ENCODE peak calls at places on chromosomes 6 and 20, in four cellular contexts. W, Q, O and P are unnamed samples.

GRCh38 chr6:15534970-15535369 is 127.9 kb downstream of the DTNBP1 start:
- DNase-seq in W (no peak), Q (no peak), O (no peak), P (no peak)

GRCh38 chr20:30376767-30377658 is 880.5 kb upstream of the DEFB115 start:
- DNase-seq in W (peak), Q (peak), O (peak), P (peak)

GRCh38 chr6:157764346-157765068 is 58.5 kb upstream of the SNX9 start:
- DNase-seq in W (no peak), Q (peak), O (no peak), P (peak)

GRCh38 chr6:148401581-148401980 is 58.9 kb downstream of the SASH1 start:
- DNase-seq in W (no peak), Q (no peak), O (no peak), P (no peak)

GRCh38 chr6:9412951-9413559 is 977.7 kb upstream of the SLC35B3 start:
- DNase-seq in W (peak), Q (peak), O (peak), P (peak)

GRCh38 chr20:31823360-31824124 is 4.4 kb downstream of the MYLK2 start:
- DNase-seq in W (peak), Q (peak), O (no peak), P (peak)

GRCh38 chr20:4509825-4510522 is 211.7 kb upstream of the PRND start:
- DNase-seq in W (no peak), Q (no peak), O (no peak), P (peak)

GRCh38 chr20:58772786-58773185 is 77.9 kb downstream of the GNAS-AS1 start:
- DNase-seq in W (no peak), Q (no peak), O (no peak), P (no peak)

GRCh38 chr20:59839372-59839771 is 94.1 kb downstream of the SYCP2 start:
- DNase-seq in W (no peak), Q (no peak), O (no peak), P (no peak)

GRCh38 chr6:1029196-1029595 is 282.7 kb upstream of the FOXQ1 start:
- DNase-seq in W (no peak), Q (no peak), O (no peak), P (peak)

GRCh38 chr6:106516629-106517028 is 112.7 kb downstream of the RTN4IP1 start:
- DNase-seq in W (no peak), Q (no peak), O (no peak), P (no peak)

GRCh38 chr6:116969211-116969863 is 92.3 kb downstream of the RFX6 start:
- DNase-seq in W (peak), Q (peak), O (peak), P (peak)

GRCh38 chr6:149834513-149835481 is 29.4 kb downstream of the LRP11 start:
- DNase-seq in W (peak), Q (peak), O (peak), P (peak)

GRCh38 chr6:133236898-133237297 is 4.3 kb upstream of the EYA4 start:
- DNase-seq in W (no peak), Q (no peak), O (no peak), P (peak)

GRCh38 chr6:90219168-90219985 is 77.3 kb downstream of the BACH2 start:
- DNase-seq in W (peak), Q (peak), O (peak), P (peak)

GRCh38 chr6:134402372-134402984 is 84.6 kb upstream of the SGK1 start:
- DNase-seq in W (no peak), Q (no peak), O (no peak), P (peak)

GRCh38 chr6:127302728-127303675 is 36.3 kb downstream of the RNF146 start:
- DNase-seq in W (peak), Q (peak), O (peak), P (peak)

GRCh38 chr6:150212745-150213144 is 69.9 kb downstream of the PPP1R14C start:
- DNase-seq in W (no peak), Q (no peak), O (no peak), P (no peak)

GRCh38 chr20:12815369-12815768 is 193.4 kb upstream of the SPTLC3 start:
- DNase-seq in W (no peak), Q (peak), O (no peak), P (no peak)

GRCh38 chr6:147192278-147192911 is 11.8 kb upstream of the STXBP5 start:
- DNase-seq in W (no peak), Q (no peak), O (no peak), P (no peak)

GRCh38 chr6:6230286-6230685 is 90.2 kb downstream of the F13A1 start:
- DNase-seq in W (no peak), Q (peak), O (no peak), P (no peak)

GRCh38 chr20:7601431-7601830 is 338.8 kb downstream of the HAO1 start:
- DNase-seq in W (no peak), Q (no peak), O (no peak), P (no peak)

GRCh38 chr6:12769556-12770255 is 53.1 kb downstream of the PHACTR1 start:
- DNase-seq in W (no peak), Q (no peak), O (no peak), P (peak)

GRCh38 chr6:135623979-135624378 is 126.4 kb upstream of the AHI1 start:
- DNase-seq in W (no peak), Q (no peak), O (no peak), P (no peak)

GRCh38 chr6:21396313-21396712 is 197.2 kb upstream of the SOX4 start:
- DNase-seq in W (no peak), Q (no peak), O (no peak), P (peak)

GRCh38 chr20:43191946-43192847 is 2.5 kb upstream of the PTPRT start:
- DNase-seq in W (peak), Q (peak), O (peak), P (peak)

GRCh38 chr20:17616480-17617211 is 46.8 kb downstream of the DSTN start:
- DNase-seq in W (peak), Q (no peak), O (no peak), P (no peak)

GRCh38 chr6:164085086-164085485 is 670.6 kb downstream of the QKI start:
- DNase-seq in W (no peak), Q (no peak), O (no peak), P (no peak)

GRCh38 chr6:141107562-141108160 is 1025.1 kb upstream of the GJE1 start:
- DNase-seq in W (no peak), Q (no peak), O (no peak), P (peak)

GRCh38 chr20:34639755-34640222 is 37.1 kb downstream of the PIGU start:
- DNase-seq in W (no peak), Q (no peak), O (no peak), P (no peak)

GRCh38 chr6:107932580-107932979 is 25.4 kb downstream of the SEC63 start:
- DNase-seq in W (no peak), Q (no peak), O (no peak), P (no peak)

GRCh38 chr20:57270204-57270937 is 3.9 kb upstream of the BMP7 start:
- DNase-seq in W (no peak), Q (peak), O (peak), P (no peak)

GRCh38 chr6:7865811-7866210 is 44.8 kb downstream of the TXNDC5 start:
- DNase-seq in W (no peak), Q (no peak), O (no peak), P (no peak)

GRCh38 chr6:132289761-132290160 is 111.5 kb downstream of the MOXD1 start:
- DNase-seq in W (no peak), Q (no peak), O (peak), P (peak)

DNA sequence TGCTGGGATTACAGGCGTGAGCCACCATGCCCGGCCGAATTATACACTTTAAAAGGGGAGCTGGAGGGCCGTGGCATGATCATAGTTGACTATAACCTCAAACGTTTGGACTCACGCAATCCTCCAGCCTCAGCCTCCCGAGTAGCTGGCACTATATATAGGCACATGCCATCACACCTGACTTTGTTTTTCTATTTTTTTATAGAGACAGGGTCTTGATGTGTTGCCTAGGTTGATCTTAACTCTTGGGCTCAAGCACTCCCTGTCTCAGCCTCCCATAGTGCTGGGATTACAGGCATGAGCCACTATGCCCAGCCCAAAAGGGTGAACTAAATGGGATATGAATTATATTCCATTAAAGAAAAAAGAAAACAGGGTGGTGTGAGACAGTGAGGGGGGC is 7.8 kb downstream of the PTGIS start:
- DNase-seq in W (no peak), Q (no peak), O (no peak), P (peak)
- TF ChIP-seq EZH2phosphoT487 in W (no peak), Q (no peak), O (no peak), P (no peak)

GRCh38 chr6:44560458-44561061 is 173.1 kb downstream of the CDC5L start:
- DNase-seq in W (no peak), Q (no peak), O (no peak), P (no peak)

GRCh38 chr6:44561062-44561591 is 173.6 kb downstream of the CDC5L start:
- DNase-seq in W (peak), Q (no peak), O (peak), P (no peak)

GRCh38 chr6:44561832-44562496 is 174.5 kb downstream of the CDC5L start:
- DNase-seq in W (peak), Q (no peak), O (no peak), P (no peak)

GRCh38 chr6:44564906-44565524 is 177.5 kb downstream of the CDC5L start:
- DNase-seq in W (no peak), Q (no peak), O (no peak), P (peak)

GRCh38 chr6:44563397-44563796 is 175.9 kb downstream of the CDC5L start:
- DNase-seq in W (no peak), Q (no peak), O (peak), P (peak)
- TF ChIP-seq EZH2phosphoT487 in W (no peak), Q (no peak), O (no peak), P (no peak)

GRCh38 chr6:89084954-89085353 is 4.4 kb downstream of the PNRC1 start:
- DNase-seq in W (no peak), Q (no peak), O (peak), P (no peak)
- TF ChIP-seq EZH2phosphoT487 in W (no peak), Q (no peak), O (no peak), P (no peak)

DNA sequence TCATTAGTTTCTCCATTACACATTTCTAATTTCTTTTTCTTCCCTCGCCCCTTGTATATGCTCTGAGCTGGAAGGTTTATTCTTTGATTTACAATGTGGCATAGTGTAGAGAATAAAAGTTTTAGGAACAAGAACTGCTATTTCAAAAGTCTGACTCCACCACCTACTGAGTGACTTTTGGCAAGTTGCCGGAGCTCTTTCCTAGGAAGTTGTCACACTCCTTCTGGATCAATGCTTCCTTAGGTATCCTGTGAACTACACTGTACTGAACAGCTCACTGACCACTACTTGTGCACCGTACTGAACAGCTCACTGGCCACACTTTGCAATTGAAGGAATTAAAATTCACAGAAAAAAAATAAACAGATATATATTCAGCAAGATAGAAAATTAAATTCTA is 458.2 kb downstream of the FRK start:
- DNase-seq in W (no peak), Q (no peak), O (no peak), P (no peak)
- TF ChIP-seq EZH2phosphoT487 in W (no peak), Q (no peak), O (no peak), P (no peak)

GRCh38 chr20:9203081-9203447 is 134.2 kb downstream of the PLCB4 start:
- DNase-seq in W (no peak), Q (no peak), O (no peak), P (peak)

GRCh38 chr20:9204979-9205378 is 136.1 kb downstream of the PLCB4 start:
- DNase-seq in W (no peak), Q (no peak), O (no peak), P (no peak)

GRCh38 chr20:9200620-9201019 is 131.7 kb downstream of the PLCB4 start:
- DNase-seq in W (no peak), Q (no peak), O (no peak), P (peak)

GRCh38 chr20:9202440-9203080 is 133.7 kb downstream of the PLCB4 start:
- DNase-seq in W (no peak), Q (no peak), O (no peak), P (peak)

DNA sequence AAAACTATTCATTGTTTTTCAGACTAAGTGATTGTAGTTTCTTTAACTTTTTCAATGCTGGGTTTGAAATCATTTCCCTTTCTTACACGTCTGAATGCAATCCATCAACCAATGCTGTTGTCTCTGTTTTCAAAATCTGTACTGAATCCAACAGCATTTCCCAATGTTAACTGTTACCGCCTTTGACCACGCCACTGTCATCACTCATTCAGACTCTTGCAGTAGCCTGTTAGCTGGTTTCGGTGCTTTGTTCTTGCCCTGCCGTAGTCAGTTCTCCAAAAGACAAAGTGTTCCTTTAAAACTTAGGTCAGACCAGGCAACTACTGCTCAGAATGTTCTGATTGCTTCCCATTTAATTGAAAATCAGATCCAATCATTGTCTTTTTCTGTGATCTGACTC is 131.3 kb downstream of the PLCB4 start:
- DNase-seq in W (no peak), Q (no peak), O (no peak), P (peak)
- TF ChIP-seq EZH2phosphoT487 in W (no peak), Q (no peak), O (no peak), P (no peak)